ENCODE peak calls at places on chromosomes 1 and 21, in six cellular contexts. One of them, this sample, is unnamed. For H3K4me1, the result is how much of the 10 kb centered on the place peaks cover.

GRCh38 chr1:3069491-3070303 is 694 bp downstream of the PRDM16 start:
- DNase-seq in heart right ventricle: no peak
- DNase-seq in MM.1S: no peak
- DNase-seq in uterus: peak
- DNase-seq in ovary: peak
- DNase-seq in right cardiac atrium: peak
- DNase-seq in this sample: peak

GRCh38 chr1:246106342-246106763 is 400.7 kb downstream of the SMYD3 start:
- DNase-seq in heart right ventricle: no peak
- DNase-seq in MM.1S: no peak
- DNase-seq in uterus: no peak
- DNase-seq in ovary: no peak
- DNase-seq in right cardiac atrium: no peak
- DNase-seq in this sample: no peak

GRCh38 chr1:215888159-215888558 is 321.1 kb downstream of the KCTD3 start:
- DNase-seq in heart right ventricle: no peak
- DNase-seq in MM.1S: no peak
- DNase-seq in uterus: no peak
- DNase-seq in ovary: no peak
- DNase-seq in right cardiac atrium: no peak
- DNase-seq in this sample: no peak

GRCh38 chr1:17664322-17664721 is 90.8 kb upstream of the ACTL8 start:
- DNase-seq in heart right ventricle: no peak
- DNase-seq in MM.1S: no peak
- DNase-seq in uterus: no peak
- DNase-seq in ovary: no peak
- DNase-seq in right cardiac atrium: no peak
- DNase-seq in this sample: no peak

GRCh38 chr21:31221051-31221450 is 123.0 kb downstream of the TIAM1 start:
- DNase-seq in heart right ventricle: no peak
- DNase-seq in MM.1S: no peak
- DNase-seq in uterus: no peak
- DNase-seq in ovary: no peak
- DNase-seq in right cardiac atrium: no peak
- DNase-seq in this sample: no peak

GRCh38 chr1:159508951-159509350 is 26.9 kb downstream of the OR10J5 start:
- DNase-seq in heart right ventricle: no peak
- DNase-seq in MM.1S: no peak
- DNase-seq in uterus: no peak
- DNase-seq in ovary: no peak
- DNase-seq in right cardiac atrium: no peak
- DNase-seq in this sample: no peak

GRCh38 chr1:19758227-19758830 is 41.4 kb downstream of the TMCO4 start:
- DNase-seq in heart right ventricle: no peak
- DNase-seq in MM.1S: peak
- DNase-seq in uterus: no peak
- DNase-seq in ovary: no peak
- DNase-seq in right cardiac atrium: no peak
- DNase-seq in this sample: no peak

GRCh38 chr1:209583408-209583807 is at the start of gene CAMK1G:
- DNase-seq in heart right ventricle: no peak
- DNase-seq in MM.1S: no peak
- DNase-seq in uterus: no peak
- DNase-seq in ovary: no peak
- DNase-seq in right cardiac atrium: no peak
- DNase-seq in this sample: no peak

GRCh38 chr1:21896026-21896425 is 41.1 kb downstream of the HSPG2 start:
- DNase-seq in heart right ventricle: no peak
- DNase-seq in MM.1S: no peak
- DNase-seq in uterus: no peak
- DNase-seq in ovary: no peak
- DNase-seq in right cardiac atrium: peak
- DNase-seq in this sample: no peak

GRCh38 chr1:21899267-21899810 is 37.8 kb downstream of the HSPG2 start:
- DNase-seq in heart right ventricle: no peak
- DNase-seq in MM.1S: no peak
- DNase-seq in uterus: no peak
- DNase-seq in ovary: no peak
- DNase-seq in right cardiac atrium: no peak
- DNase-seq in this sample: no peak

GRCh38 chr1:21896652-21897532 is 40.2 kb downstream of the HSPG2 start:
- DNase-seq in heart right ventricle: peak
- DNase-seq in MM.1S: no peak
- DNase-seq in uterus: peak
- DNase-seq in ovary: peak
- DNase-seq in right cardiac atrium: peak
- DNase-seq in this sample: peak

GRCh38 chr1:21898326-21899155 is 38.6 kb downstream of the HSPG2 start:
- DNase-seq in heart right ventricle: no peak
- DNase-seq in MM.1S: no peak
- DNase-seq in uterus: no peak
- DNase-seq in ovary: peak
- DNase-seq in right cardiac atrium: peak
- DNase-seq in this sample: no peak

DNA sequence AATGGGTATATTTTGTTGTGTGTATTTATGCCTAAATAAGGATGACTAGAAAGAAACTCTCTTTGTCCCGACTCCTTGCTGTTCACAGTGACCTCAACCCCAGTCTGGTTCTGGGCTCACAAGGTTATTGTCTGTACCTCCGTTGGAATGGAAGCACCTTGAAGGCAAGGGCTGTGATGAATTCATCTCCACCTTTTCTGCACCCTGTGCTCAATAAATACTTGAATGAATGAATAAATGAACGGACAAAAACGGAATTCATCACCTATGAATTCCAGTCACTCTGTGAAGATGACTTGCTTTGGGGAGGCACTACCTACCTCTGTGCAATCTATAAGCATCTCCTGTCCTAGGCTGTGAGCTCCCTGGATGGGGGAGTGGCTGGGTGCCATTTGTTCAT is 39.3 kb downstream of the HSPG2 start:
- DNase-seq in heart right ventricle: no peak
- DNase-seq in MM.1S: no peak
- DNase-seq in uterus: no peak
- DNase-seq in ovary: no peak
- DNase-seq in right cardiac atrium: no peak
- DNase-seq in this sample: no peak
- H3K4me1 ChIP-seq in heart right ventricle: half or more
- H3K4me1 ChIP-seq in MM.1S: under half
- H3K4me1 ChIP-seq in uterus: half or more
- H3K4me1 ChIP-seq in ovary: under half
- H3K4me1 ChIP-seq in right cardiac atrium: half or more
- H3K4me1 ChIP-seq in this sample: half or more

DNA sequence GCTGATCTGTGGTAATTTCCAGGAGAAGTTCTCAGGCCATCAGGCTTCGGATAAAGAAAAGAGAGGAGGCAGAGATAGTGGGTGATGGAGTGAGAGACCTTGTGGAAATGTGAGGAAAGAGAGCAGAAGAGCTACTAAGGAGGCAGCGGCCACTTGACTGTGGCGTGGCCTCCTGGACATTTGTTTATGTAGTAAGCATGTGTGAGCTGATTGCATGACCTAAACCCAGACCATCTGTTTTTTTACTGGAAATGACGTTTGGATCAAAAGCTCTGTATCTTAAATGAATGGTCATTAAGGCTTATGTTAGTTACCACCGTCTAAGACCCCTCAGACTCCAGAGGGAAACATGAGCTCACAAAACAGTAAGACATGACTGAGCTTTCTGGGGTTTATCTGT is 13.6 kb downstream of the ATP1B1 start:
- DNase-seq in heart right ventricle: no peak
- DNase-seq in MM.1S: no peak
- DNase-seq in uterus: no peak
- DNase-seq in ovary: no peak
- DNase-seq in right cardiac atrium: no peak
- DNase-seq in this sample: no peak
- H3K4me1 ChIP-seq in heart right ventricle: half or more
- H3K4me1 ChIP-seq in MM.1S: under half
- H3K4me1 ChIP-seq in uterus: under half
- H3K4me1 ChIP-seq in ovary: under half
- H3K4me1 ChIP-seq in right cardiac atrium: under half
- H3K4me1 ChIP-seq in this sample: under half

DNA sequence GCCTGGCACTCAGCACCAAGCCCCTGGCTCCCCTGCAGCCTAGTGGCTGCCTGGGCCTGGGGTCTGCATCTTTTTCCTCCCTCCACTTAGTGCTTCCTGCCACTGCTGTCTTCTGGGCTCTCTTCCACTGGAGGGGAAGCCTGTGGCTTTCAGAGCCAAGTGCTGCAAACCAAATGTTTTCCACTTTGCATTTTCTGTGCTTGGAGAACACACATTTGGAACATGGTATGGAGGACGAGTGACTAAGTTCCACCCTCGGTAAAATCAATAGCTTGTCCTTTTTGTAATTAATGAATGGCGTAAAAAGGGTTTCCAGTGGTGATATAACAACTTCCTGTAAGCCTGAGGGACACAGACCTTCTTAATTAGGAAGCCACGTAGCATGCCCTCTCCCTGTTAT is 10.1 kb upstream of the GPR153 start:
- DNase-seq in heart right ventricle: no peak
- DNase-seq in MM.1S: no peak
- DNase-seq in uterus: no peak
- DNase-seq in ovary: no peak
- DNase-seq in right cardiac atrium: no peak
- DNase-seq in this sample: no peak
- H3K4me1 ChIP-seq in heart right ventricle: under half
- H3K4me1 ChIP-seq in MM.1S: under half
- H3K4me1 ChIP-seq in uterus: under half
- H3K4me1 ChIP-seq in ovary: under half
- H3K4me1 ChIP-seq in right cardiac atrium: under half
- H3K4me1 ChIP-seq in this sample: under half

DNA sequence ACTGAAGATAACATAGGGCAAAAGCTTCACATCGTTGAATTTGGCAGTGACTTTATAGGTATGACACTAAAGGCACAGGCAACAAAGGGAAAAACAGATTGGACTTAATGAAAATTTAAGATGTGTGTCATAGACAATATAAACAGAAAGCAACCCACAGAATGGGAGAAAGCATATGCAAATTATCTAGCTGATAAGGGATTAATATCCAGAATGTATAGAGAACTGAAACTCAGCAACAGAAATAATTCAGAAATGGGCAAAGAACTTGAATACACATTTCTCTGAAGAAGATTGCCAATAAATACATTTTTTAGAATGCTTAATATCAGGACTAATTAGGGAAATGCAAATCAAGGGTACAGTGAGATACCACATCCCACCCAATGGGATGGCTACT is 55.2 kb upstream of the ANGPTL1 start:
- DNase-seq in heart right ventricle: no peak
- DNase-seq in MM.1S: no peak
- DNase-seq in uterus: no peak
- DNase-seq in ovary: no peak
- DNase-seq in right cardiac atrium: no peak
- DNase-seq in this sample: no peak
- H3K4me1 ChIP-seq in heart right ventricle: under half
- H3K4me1 ChIP-seq in MM.1S: under half
- H3K4me1 ChIP-seq in uterus: under half
- H3K4me1 ChIP-seq in ovary: under half
- H3K4me1 ChIP-seq in right cardiac atrium: under half
- H3K4me1 ChIP-seq in this sample: under half

DNA sequence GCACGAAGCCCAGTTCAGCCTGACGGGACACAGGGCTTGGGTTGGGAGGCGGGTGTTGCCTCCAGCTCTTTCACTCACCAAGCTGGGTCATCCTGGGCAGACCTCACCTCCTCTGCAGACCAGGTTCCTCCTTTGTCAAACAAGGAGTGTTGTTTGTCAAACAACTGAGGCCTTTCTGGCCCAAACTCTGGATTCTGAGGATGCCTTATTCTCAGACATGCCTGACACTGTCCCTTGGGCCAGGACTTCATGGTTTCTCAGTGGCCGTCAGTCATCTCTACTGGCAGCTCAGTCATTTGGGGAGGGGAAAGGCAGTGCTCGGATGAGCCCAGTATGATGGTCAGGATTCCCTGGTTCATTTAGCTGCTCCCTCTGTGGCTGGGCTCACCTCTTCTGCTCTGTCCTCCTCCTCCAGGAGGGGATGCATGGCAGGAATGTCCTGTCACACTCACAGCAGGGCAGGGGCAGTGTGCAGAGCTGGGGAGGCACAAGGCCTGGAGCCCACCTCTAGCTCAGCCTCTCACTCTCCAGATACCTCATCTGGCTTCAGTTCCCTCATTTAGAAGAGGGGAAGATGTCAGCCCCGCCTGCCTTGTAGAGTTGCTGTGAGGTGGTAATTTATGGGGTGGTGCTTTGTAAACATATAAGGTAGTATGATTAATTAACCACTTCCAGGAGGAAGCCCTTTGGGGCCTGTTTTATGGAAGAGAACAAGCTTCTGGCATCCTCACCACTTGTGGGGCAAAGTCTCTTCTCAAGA is 20.7 kb downstream of the SLC2A1 start:
- DNase-seq in heart right ventricle: no peak
- DNase-seq in MM.1S: no peak
- DNase-seq in uterus: no peak
- DNase-seq in ovary: no peak
- DNase-seq in right cardiac atrium: no peak
- DNase-seq in this sample: no peak
- H3K4me1 ChIP-seq in heart right ventricle: half or more
- H3K4me1 ChIP-seq in MM.1S: under half
- H3K4me1 ChIP-seq in uterus: under half
- H3K4me1 ChIP-seq in ovary: under half
- H3K4me1 ChIP-seq in right cardiac atrium: under half
- H3K4me1 ChIP-seq in this sample: half or more

DNA sequence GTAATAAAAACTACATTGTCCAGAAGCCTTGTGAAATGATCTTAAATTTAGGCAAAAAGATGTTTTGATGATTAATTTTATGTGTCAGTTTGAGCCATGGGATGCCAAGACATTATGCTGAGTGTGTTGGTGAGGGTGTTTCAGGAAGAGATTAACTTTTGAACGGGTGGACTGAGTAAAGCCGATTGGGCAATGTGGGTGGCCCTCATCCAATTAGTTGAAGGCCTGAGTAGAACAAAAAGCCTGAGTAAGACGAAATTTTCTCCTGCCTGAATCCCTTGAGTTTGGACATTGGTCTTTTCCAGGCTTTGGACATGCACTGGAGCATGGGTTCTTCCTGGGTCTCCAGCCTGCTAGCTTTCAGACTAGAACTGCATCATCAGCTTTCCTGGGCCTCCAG is 63.7 kb downstream of the NIBAN1 start:
- DNase-seq in heart right ventricle: no peak
- DNase-seq in MM.1S: no peak
- DNase-seq in uterus: peak
- DNase-seq in ovary: no peak
- DNase-seq in right cardiac atrium: peak
- DNase-seq in this sample: no peak
- H3K4me1 ChIP-seq in heart right ventricle: half or more
- H3K4me1 ChIP-seq in MM.1S: under half
- H3K4me1 ChIP-seq in uterus: under half
- H3K4me1 ChIP-seq in ovary: under half
- H3K4me1 ChIP-seq in right cardiac atrium: under half
- H3K4me1 ChIP-seq in this sample: under half

DNA sequence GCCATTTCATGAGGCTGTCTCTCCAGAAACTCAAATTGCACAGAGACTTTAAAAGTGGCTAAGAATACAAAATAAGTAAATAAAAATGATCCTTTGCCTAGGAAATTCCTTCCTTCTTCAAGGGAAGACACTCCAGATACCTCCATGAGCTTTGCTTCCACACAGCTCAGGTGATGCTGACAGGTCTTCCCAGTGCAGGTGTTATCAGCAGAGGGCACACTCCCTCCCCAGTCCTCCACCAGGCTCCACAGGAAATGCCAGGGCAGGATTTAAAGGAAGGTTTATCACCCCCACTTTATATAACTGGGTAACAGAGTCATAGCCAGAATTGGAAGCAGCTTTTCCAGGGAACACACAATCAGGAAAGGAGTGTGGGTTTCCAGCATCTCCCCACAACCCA is 5.7 kb downstream of the HSD3B2 start:
- DNase-seq in heart right ventricle: no peak
- DNase-seq in MM.1S: no peak
- DNase-seq in uterus: no peak
- DNase-seq in ovary: no peak
- DNase-seq in right cardiac atrium: no peak
- DNase-seq in this sample: no peak
- H3K4me1 ChIP-seq in heart right ventricle: under half
- H3K4me1 ChIP-seq in MM.1S: under half
- H3K4me1 ChIP-seq in uterus: under half
- H3K4me1 ChIP-seq in ovary: under half
- H3K4me1 ChIP-seq in right cardiac atrium: under half
- H3K4me1 ChIP-seq in this sample: under half